ENCODE peak calls at places on chromosome 13, in six cellular contexts. D is transverse colon, R is glutamatergic neuron, J is heart right ventricle, I is Calu3, W is IMR-90. O is an unnamed sample.

GRCh38 chr13:76641056-76641455 is 245.1 kb downstream of the KCTD12 start:
- DNase-seq in D (no peak), R (no peak), J (no peak), I (no peak), W (no peak), O (no peak)

GRCh38 chr13:107832521-107833095 is 382.7 kb downstream of the LIG4 start:
- DNase-seq in D (no peak), R (no peak), J (no peak), I (no peak), W (no peak), O (no peak)

GRCh38 chr13:28137556-28137955 is 789 bp upstream of the PAN3 start:
- DNase-seq in D (no peak), R (no peak), J (no peak), I (no peak), W (no peak), O (no peak)

GRCh38 chr13:21234537-21234936 is 58.1 kb downstream of the MRPL57 start:
- DNase-seq in D (no peak), R (peak), J (no peak), I (peak), W (no peak), O (no peak)

GRCh38 chr13:28329395-28330158 is 165.4 kb downstream of the FLT1 start:
- DNase-seq in D (no peak), R (no peak), J (no peak), I (no peak), W (peak), O (no peak)

GRCh38 chr13:36736119-36736726 is 62.4 kb downstream of the SERTM1 start:
- DNase-seq in D (peak), R (peak), J (no peak), I (peak), W (peak), O (peak)

GRCh38 chr13:43113603-43114002 is 90.2 kb downstream of the DNAJC15 start:
- DNase-seq in D (no peak), R (no peak), J (no peak), I (no peak), W (peak), O (no peak)

GRCh38 chr13:33228645-33229445 is 56.7 kb downstream of the STARD13 start:
- DNase-seq in D (no peak), R (no peak), J (no peak), I (no peak), W (peak), O (peak)

GRCh38 chr13:54890976-54891375 is 1862.4 kb downstream of the OLFM4 start:
- DNase-seq in D (no peak), R (no peak), J (no peak), I (no peak), W (no peak), O (no peak)

GRCh38 chr13:21395953-21396352 is 63.1 kb downstream of the ZDHHC20 start:
- DNase-seq in D (no peak), R (no peak), J (no peak), I (no peak), W (no peak), O (no peak)

GRCh38 chr13:43666403-43666802 is 120.4 kb downstream of the ENOX1 start:
- DNase-seq in D (peak), R (no peak), J (no peak), I (no peak), W (no peak), O (no peak)

GRCh38 chr13:33119886-33120543 is 103.8 kb downstream of the KL start:
- DNase-seq in D (no peak), R (no peak), J (no peak), I (no peak), W (peak), O (no peak)

GRCh38 chr13:33908111-33908510 is 90.2 kb downstream of the RFC3 start:
- DNase-seq in D (no peak), R (no peak), J (no peak), I (no peak), W (no peak), O (no peak)

GRCh38 chr13:24271611-24272451 is 37.5 kb upstream of the C1QTNF9 start:
- DNase-seq in D (peak), R (no peak), J (peak), I (peak), W (peak), O (peak)

GRCh38 chr13:23750383-23751121 is 138.6 kb downstream of the MIPEP start:
- DNase-seq in D (no peak), R (no peak), J (no peak), I (no peak), W (peak), O (no peak)

GRCh38 chr13:54799621-54800226 is 1771.1 kb downstream of the OLFM4 start:
- DNase-seq in D (no peak), R (no peak), J (no peak), I (no peak), W (no peak), O (no peak)

GRCh38 chr13:106361621-106362020 is 173.8 kb downstream of the EFNB2 start:
- DNase-seq in D (no peak), R (no peak), J (no peak), I (no peak), W (no peak), O (no peak)

GRCh38 chr13:81686877-81687276 is 1346.0 kb upstream of the SPRY2 start:
- DNase-seq in D (no peak), R (no peak), J (no peak), I (no peak), W (no peak), O (no peak)

GRCh38 chr13:46721054-46721453 is 75.9 kb downstream of the ESD start:
- DNase-seq in D (peak), R (peak), J (no peak), I (peak), W (peak), O (no peak)

GRCh38 chr13:104920091-104920490 is 1615.4 kb downstream of the EFNB2 start:
- DNase-seq in D (no peak), R (no peak), J (no peak), I (no peak), W (no peak), O (no peak)

GRCh38 chr13:26202365-26202972 is 19.6 kb downstream of the RNF6 start:
- DNase-seq in D (no peak), R (no peak), J (no peak), I (no peak), W (peak), O (no peak)

GRCh38 chr13:73335226-73335625 is 276.4 kb downstream of the KLF5 start:
- DNase-seq in D (no peak), R (no peak), J (no peak), I (no peak), W (peak), O (no peak)

GRCh38 chr13:99314640-99315176 is 7.5 kb upstream of the GPR183 start:
- DNase-seq in D (no peak), R (no peak), J (no peak), I (no peak), W (peak), O (no peak)

GRCh38 chr13:112619730-112620639 is 32.0 kb upstream of the TUBGCP3 start:
- DNase-seq in D (no peak), R (no peak), J (no peak), I (no peak), W (no peak), O (no peak)

GRCh38 chr13:108961542-108962125 is 332.2 kb downstream of the MYO16 start:
- DNase-seq in D (no peak), R (no peak), J (no peak), I (no peak), W (peak), O (peak)

GRCh38 chr13:44153536-44153935 is 220.1 kb upstream of the SERP2 start:
- DNase-seq in D (no peak), R (no peak), J (no peak), I (no peak), W (no peak), O (no peak)

GRCh38 chr13:67353031-67353430 is 122.9 kb upstream of the PCDH9 start:
- DNase-seq in D (no peak), R (no peak), J (no peak), I (no peak), W (no peak), O (no peak)

GRCh38 chr13:74200081-74200480 is 65.9 kb upstream of the KLF12 start:
- DNase-seq in D (no peak), R (no peak), J (no peak), I (no peak), W (peak), O (no peak)

GRCh38 chr13:47480941-47481340 is 520.1 kb downstream of the SUCLA2 start:
- DNase-seq in D (no peak), R (no peak), J (no peak), I (no peak), W (no peak), O (no peak)

GRCh38 chr13:48730971-48731658 is 77.4 kb downstream of the CYSLTR2 start:
- DNase-seq in D (no peak), R (no peak), J (no peak), I (no peak), W (peak), O (no peak)

GRCh38 chr13:97068964-97069815 is 74.9 kb upstream of the OXGR1 start:
- DNase-seq in D (no peak), R (no peak), J (no peak), I (no peak), W (no peak), O (no peak)

GRCh38 chr13:34412295-34412694 is 529.8 kb upstream of the NBEA start:
- DNase-seq in D (no peak), R (no peak), J (no peak), I (no peak), W (no peak), O (no peak)

GRCh38 chr13:26557393-26558073 is at the start of gene WASF3:
- DNase-seq in D (peak), R (peak), J (peak), I (peak), W (peak), O (peak)

GRCh38 chr13:79541426-79542049 is 60.6 kb downstream of the NDFIP2 start:
- DNase-seq in D (no peak), R (no peak), J (no peak), I (peak), W (peak), O (peak)

GRCh38 chr13:59745395-59745788 is 418.3 kb downstream of the DIAPH3 start:
- DNase-seq in D (no peak), R (no peak), J (no peak), I (no peak), W (peak), O (no peak)

GRCh38 chr13:59746291-59746962 is 417.3 kb downstream of the DIAPH3 start:
- DNase-seq in D (peak), R (no peak), J (no peak), I (no peak), W (peak), O (no peak)

GRCh38 chr13:59750860-59751259 is 412.9 kb downstream of the DIAPH3 start:
- DNase-seq in D (no peak), R (peak), J (no peak), I (no peak), W (peak), O (no peak)

GRCh38 chr13:59744747-59745394 is 418.9 kb downstream of the DIAPH3 start:
- DNase-seq in D (no peak), R (no peak), J (no peak), I (no peak), W (peak), O (no peak)

GRCh38 chr13:59747529-59747928 is 416.2 kb downstream of the DIAPH3 start:
- DNase-seq in D (no peak), R (no peak), J (no peak), I (no peak), W (no peak), O (no peak)
- TF ChIP-seq CTCF in D (no peak), R (peak), J (no peak), I (no peak), W (no peak), O (no peak)

GRCh38 chr13:98094678-98095266 is 48.1 kb upstream of the FARP1 start:
- DNase-seq in D (no peak), R (no peak), J (no peak), I (no peak), W (no peak), O (no peak)
- TF ChIP-seq CTCF in D (no peak), R (no peak), J (no peak), I (no peak), W (no peak), O (no peak)

DNA sequence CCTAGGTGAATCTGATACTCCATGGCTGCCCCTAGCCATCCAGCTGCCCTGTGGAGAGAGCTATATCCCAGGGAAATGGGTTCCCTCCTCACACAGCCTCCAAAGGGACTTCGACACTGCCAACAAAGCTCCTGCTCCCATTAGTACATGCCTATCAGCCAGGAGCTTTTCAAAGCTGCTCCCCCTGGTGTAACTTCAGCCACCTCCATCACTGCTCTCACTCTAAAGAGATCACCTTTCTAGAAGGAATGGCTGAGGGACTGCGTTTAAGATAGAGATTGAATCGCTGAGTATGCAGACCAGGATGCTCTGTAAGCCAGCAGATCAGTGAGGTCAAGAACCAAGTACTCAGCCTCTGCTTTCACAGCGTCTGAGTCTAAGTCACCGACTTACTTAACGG is 213.7 kb downstream of the NALCN start:
- DNase-seq in D (no peak), R (no peak), J (no peak), I (no peak), W (no peak), O (no peak)
- TF ChIP-seq CTCF in D (no peak), R (no peak), J (no peak), I (no peak), W (no peak), O (no peak)

DNA sequence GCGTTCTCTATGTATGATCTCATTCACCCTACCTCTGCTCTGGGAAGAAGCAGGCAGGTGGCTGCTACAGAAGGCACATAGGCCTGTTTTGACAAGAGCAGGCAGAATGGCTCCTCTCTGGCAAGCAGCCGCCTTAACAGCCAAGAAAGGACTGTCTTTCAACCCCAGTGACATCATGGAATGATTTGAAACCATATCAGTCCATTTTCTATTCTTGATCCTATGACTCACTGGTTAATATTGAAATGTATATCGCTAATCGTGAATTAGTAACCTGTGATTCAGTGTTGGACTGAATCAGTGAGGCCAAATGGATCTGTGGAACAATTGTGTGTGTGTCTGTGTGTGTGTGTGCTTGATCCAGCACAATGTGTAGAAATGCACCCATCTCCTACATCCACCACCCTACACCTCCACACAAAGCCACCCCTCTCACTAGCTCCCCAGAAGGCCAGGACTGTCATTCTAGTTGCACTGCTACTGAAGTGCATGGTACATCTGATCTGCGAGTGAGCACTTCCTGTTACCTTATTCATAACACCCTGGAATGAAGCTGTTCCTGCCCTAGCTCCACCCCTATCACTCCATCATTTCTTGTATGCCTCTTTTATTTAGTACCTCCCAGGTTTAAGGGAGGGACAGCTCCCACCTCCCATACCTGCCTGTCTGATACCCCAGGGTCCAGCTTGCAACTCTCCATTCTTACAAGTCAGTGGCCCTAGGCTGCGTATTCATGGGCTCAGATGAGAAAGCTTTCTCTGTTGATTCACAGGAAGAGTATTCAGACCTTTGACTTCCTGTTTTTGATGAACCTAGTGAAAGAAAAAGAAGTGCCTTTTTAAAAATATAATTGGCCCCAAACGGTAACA is 460.0 kb downstream of the FOXO1 start:
- DNase-seq in D (no peak), R (no peak), J (no peak), I (peak), W (peak), O (peak)
- TF ChIP-seq CTCF in D (no peak), R (no peak), J (no peak), I (no peak), W (no peak), O (no peak)